ENCODE peak calls at places on chromosomes 12 and 14, in four cellular contexts. S is BJ, U is foreskin fibroblast, J is mesothelial cell of epicardium. F is an unnamed sample.

GRCh38 chr12:74816398-74817175 is 279.0 kb downstream of the ATXN7L3B start:
- DNase-seq in U (no peak), S (no peak), J (no peak), F (no peak)

GRCh38 chr12:115990241-115990640 is 287.3 kb downstream of the MED13L start:
- DNase-seq in S (no peak), J (no peak), U (no peak), F (no peak)

GRCh38 chr12:724194-724855 is 28.1 kb upstream of the WNK1 start:
- DNase-seq in J (peak; percentile 20), S (no peak), U (no peak), F (no peak)

GRCh38 chr14:74501135-74501614 is 7.6 kb downstream of the ISCA2 start:
- DNase-seq in S (no peak), J (peak; percentile 62), U (peak; percentile 70), F (no peak)

GRCh38 chr14:99261916-99262787 is 9.8 kb downstream of the BCL11B start:
- DNase-seq in J (no peak), U (no peak), S (no peak), F (no peak)

GRCh38 chr12:30913323-30913722 is 13.2 kb upstream of the TSPAN11 start:
- DNase-seq in U (no peak), S (no peak), J (no peak), F (no peak)

GRCh38 chr14:61636291-61636690 is 59.0 kb upstream of the HIF1A start:
- DNase-seq in J (no peak), S (no peak), U (no peak), F (no peak)

GRCh38 chr12:109244043-109244442 is 65.0 kb downstream of the FOXN4 start:
- DNase-seq in J (no peak), U (no peak), S (no peak), F (no peak)

GRCh38 chr12:53005215-53005985 is 856 bp upstream of the EIF4B start:
- DNase-seq in U (no peak), S (no peak), J (no peak), F (no peak)

GRCh38 chr14:88005050-88005481 is at the start of gene GPR65:
- DNase-seq in U (no peak), S (no peak), J (no peak), F (no peak)

GRCh38 chr14:56874375-56874774 is 64.1 kb upstream of the OTX2 start:
- DNase-seq in S (no peak), U (no peak), J (no peak), F (no peak)
- TF ChIP-seq CTCF in S (no peak), U (no peak), J (no peak), F (peak; percentile 21)

DNA sequence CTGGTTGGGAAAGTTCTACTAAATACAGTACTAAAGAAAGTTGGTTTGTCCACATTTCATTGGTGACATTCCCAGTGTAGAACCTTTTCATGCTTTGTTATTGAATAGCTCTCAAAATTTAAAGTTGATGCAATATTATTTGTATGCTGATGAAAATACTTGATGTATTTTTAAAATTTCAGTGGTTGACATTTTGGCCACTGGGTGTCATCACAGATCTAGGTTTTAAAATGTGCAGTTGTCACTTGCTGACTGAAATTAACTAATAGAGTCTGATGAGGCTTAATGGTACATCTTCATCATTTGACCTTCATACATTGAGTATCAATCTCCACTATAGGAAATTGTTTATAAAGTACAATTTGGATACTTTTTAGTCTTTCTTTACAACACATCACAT is 37.1 kb downstream of the CMAS start:
- DNase-seq in J (no peak), S (no peak), U (no peak), F (no peak)
- TF ChIP-seq CTCF in J (peak; percentile 54), S (peak; percentile 26), U (peak; percentile 23), F (peak; percentile 22)

GRCh38 chr14:75518625-75519024 is 3.6 kb upstream of the BATF start:
- DNase-seq in U (no peak), S (no peak), J (no peak), F (no peak)
- TF ChIP-seq CTCF in U (no peak), S (peak; percentile 15), J (no peak), F (peak; percentile 22)

DNA sequence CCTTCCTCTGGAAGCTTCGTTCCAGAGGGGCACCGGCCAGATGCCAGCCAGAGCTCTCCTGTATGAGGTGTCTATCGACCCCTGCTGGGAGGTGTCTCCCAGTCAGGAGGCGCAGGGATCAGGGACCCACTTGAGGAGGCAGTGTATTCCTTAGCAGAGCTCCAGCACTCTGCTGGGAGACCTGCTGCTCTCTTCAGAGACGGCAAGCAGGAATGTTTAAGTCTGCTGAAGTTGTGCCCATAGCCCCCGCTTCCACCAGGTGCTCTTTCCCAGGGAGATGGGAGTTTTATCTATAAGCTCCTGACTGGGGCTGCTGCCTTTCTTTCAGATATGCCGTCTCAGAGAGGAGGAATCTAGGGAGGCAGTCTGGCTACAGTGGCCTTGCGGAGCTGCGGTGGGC is 22.2 kb upstream of the NAV3 start:
- DNase-seq in U (no peak), S (no peak), J (no peak), F (no peak)
- TF ChIP-seq CTCF in U (no peak), S (no peak), J (no peak), F (no peak)